ENCODE peak calls at places on chromosomes 1 and 21, in nine cellular contexts. Z is effector CD4-positive, alpha-beta T cell; B is coronary artery; T is memory B cell; G is type B pancreatic cell; D is NCI-H748 treated with DMSO at 0.1 percent for 48 hours; I is stomach; A is mesenteric fat pad; W is SHP77. J is an unnamed sample.

GRCh38 chr1:21586926-21587601 is 77.8 kb downstream of the ALPL start:
- DNase-seq in Z (no peak), B (no peak), T (no peak), G (no peak), D (no peak), I (peak), A (no peak), W (no peak), J (peak)

GRCh38 chr1:116211294-116211693 is 100.1 kb downstream of the MAB21L3 start:
- DNase-seq in Z (no peak), B (no peak), T (no peak), G (no peak), D (no peak), I (no peak), A (no peak), W (no peak), J (no peak)

GRCh38 chr1:179548666-179549367 is 26.9 kb downstream of the NPHS2 start:
- DNase-seq in Z (no peak), B (no peak), T (no peak), G (no peak), D (no peak), I (no peak), A (no peak), W (no peak), J (no peak)

GRCh38 chr21:46551636-46552241 is 53.1 kb downstream of the S100B start:
- DNase-seq in Z (no peak), B (peak), T (no peak), G (peak), D (no peak), I (peak), A (peak), W (no peak), J (no peak)

GRCh38 chr1:34582356-34582755 is 172.5 kb upstream of the GJB5 start:
- DNase-seq in Z (no peak), B (no peak), T (no peak), G (no peak), D (no peak), I (no peak), A (no peak), W (no peak), J (no peak)

GRCh38 chr1:156458181-156458503 is 42.4 kb downstream of the MEF2D start:
- DNase-seq in Z (no peak), B (no peak), T (no peak), G (no peak), D (no peak), I (no peak), A (peak), W (no peak), J (no peak)

GRCh38 chr1:31033573-31033972 is 31.9 kb downstream of the PUM1 start:
- DNase-seq in Z (no peak), B (no peak), T (no peak), G (no peak), D (no peak), I (no peak), A (no peak), W (no peak), J (no peak)

GRCh38 chr1:62687421-62687902 is 724 bp downstream of the DOCK7 start:
- DNase-seq in Z (no peak), B (no peak), T (no peak), G (peak), D (no peak), I (peak), A (no peak), W (peak), J (no peak)

GRCh38 chr1:67646145-67647035 is 38.6 kb upstream of the GADD45A start:
- DNase-seq in Z (no peak), B (no peak), T (no peak), G (no peak), D (peak), I (no peak), A (no peak), W (peak), J (no peak)

GRCh38 chr1:61616830-61617229 is 108.1 kb downstream of the TM2D1 start:
- DNase-seq in Z (no peak), B (no peak), T (no peak), G (no peak), D (no peak), I (no peak), A (no peak), W (no peak), J (no peak)

J was measured in osteocyte.